ENCODE peak calls at places on chromosomes 3 and 15, in five cellular contexts. A is OCI-LY7, R is HCT116, U is fibroblast of lung, T is K562. G is an unnamed sample.

GRCh38 chr3:46539443-46540005 is 26.6 kb downstream of the LRRC2 start:
- DNase-seq in T (no peak), A (peak; percentile 62), R (no peak), U (no peak), G (no peak)

GRCh38 chr3:71294919-71295318 is 288.6 kb downstream of the FOXP1 start:
- DNase-seq in R (no peak), T (no peak), U (no peak), A (no peak), G (no peak)

GRCh38 chr3:33134026-33134625 is 20.3 kb downstream of the CRTAP start:
- DNase-seq in T (no peak), A (no peak), U (peak; percentile 72), R (no peak), G (no peak)

GRCh38 chr3:46845397-46845859 is 17.8 kb downstream of the MYL3 start:
- DNase-seq in U (peak; percentile 67), A (no peak), T (peak; percentile 41), R (no peak), G (no peak)

GRCh38 chr3:161395115-161395514 is 23.8 kb upstream of the SPTSSB start:
- DNase-seq in A (no peak), U (no peak), T (no peak), R (no peak), G (no peak)

GRCh38 chr15:99763827-99764226 is 30.6 kb upstream of the LYSMD4 start:
- DNase-seq in R (no peak), A (no peak), U (no peak), T (no peak), G (peak; percentile 31)

GRCh38 chr3:136817448-136817847 is 1.5 kb upstream of the SLC35G2 start:
- DNase-seq in A (no peak), U (peak; percentile 17), T (no peak), R (no peak), G (no peak)

GRCh38 chr15:94272251-94272898 is 41.0 kb downstream of the MCTP2 start:
- DNase-seq in A (peak; percentile 27), R (no peak), U (no peak), T (no peak), G (no peak)

GRCh38 chr3:11306815-11307589 is 34.8 kb downstream of the ATG7 start:
- DNase-seq in U (peak; percentile 71), T (no peak), A (no peak), R (no peak), G (no peak)

GRCh38 chr15:23687143-23687470 is at the start of gene NDN:
- DNase-seq in U (peak; percentile 63), A (no peak), T (peak; percentile 50), R (no peak), G (no peak)

GRCh38 chr15:94206463-94207167 is 24.7 kb upstream of the MCTP2 start:
- DNase-seq in T (no peak), A (no peak), U (peak; percentile 68), R (no peak), G (no peak)

GRCh38 chr3:134796313-134797079 is 1.4 kb downstream of the EPHB1 start:
- DNase-seq in U (peak; percentile 28), T (no peak), R (no peak), A (no peak), G (no peak)

GRCh38 chr3:128073807-128074206 is 21.6 kb downstream of the SEC61A1 start:
- DNase-seq in U (no peak), A (no peak), R (no peak), T (no peak), G (no peak)

GRCh38 chr3:125068265-125068664 is 12.5 kb upstream of the HEG1 start:
- DNase-seq in T (no peak), A (no peak), R (no peak), U (no peak), G (no peak)

GRCh38 chr3:134197681-134198261 is 52.9 kb downstream of the RYK start:
- DNase-seq in U (peak; percentile 74), R (peak; percentile 39), T (peak; percentile 53), A (peak; percentile 56), G (peak; percentile 72)

GRCh38 chr3:52406791-52407510 is 38.0 kb downstream of the SEMA3G start:
- DNase-seq in A (no peak), U (no peak), T (no peak), R (no peak), G (no peak)

GRCh38 chr3:17935217-17935616 is 192.8 kb upstream of the TBC1D5 start:
- DNase-seq in T (no peak), R (no peak), A (no peak), U (no peak), G (no peak)

GRCh38 chr3:117788086-117788485 is 1078.5 kb downstream of the TUSC7 start:
- DNase-seq in A (no peak), R (no peak), U (peak; percentile 95), T (no peak), G (peak; percentile 45)

GRCh38 chr15:46956456-46956855 is 760.8 kb upstream of the SEMA6D start:
- DNase-seq in T (no peak), R (no peak), A (no peak), U (no peak), G (no peak)
- H2AFZ ChIP-seq in T (no peak overlapping the region), R (no peak overlapping the region), A (no peak overlapping the region), U (no peak overlapping the region), G (no peak overlapping the region)

DNA sequence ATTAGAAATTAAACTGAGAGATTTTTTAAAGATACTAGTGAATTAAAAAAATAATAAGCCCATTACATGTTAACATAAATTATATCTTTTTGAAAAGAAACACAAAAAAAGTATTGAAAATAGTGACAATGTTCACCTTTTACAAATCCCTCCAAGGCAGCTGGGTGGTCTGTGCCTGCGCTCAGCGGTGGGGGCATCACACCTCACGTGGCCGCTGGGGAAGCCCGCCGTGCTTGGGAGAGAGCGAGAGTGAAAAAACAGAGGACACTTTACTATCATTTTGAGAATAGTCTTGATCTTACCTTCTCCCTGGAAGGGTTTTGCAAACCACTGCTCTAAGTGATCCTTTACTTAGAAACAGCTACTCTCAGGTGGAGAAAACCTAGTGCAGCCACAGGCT is 76.9 kb downstream of the CRTC3 start:
- DNase-seq in U (no peak), T (no peak), R (no peak), A (no peak), G (no peak)
- H3K36me3 ChIP-seq in U (peaks cover 5% of the 10 kb centered on the region), T (peaks cover 16% of the 10 kb centered on the region), R (no peaks in the 10 kb centered on the region), A (no peaks in the 10 kb centered on the region), G (no peaks in the 10 kb centered on the region)

GRCh38 chr15:29903785-29904464 is 81.7 kb upstream of the TJP1 start:
- DNase-seq in A (no peak), T (no peak), U (no peak), R (no peak), G (no peak)

GRCh38 chr15:29904731-29905417 is 82.6 kb upstream of the TJP1 start:
- DNase-seq in T (no peak), R (no peak), U (peak; percentile 34), A (no peak), G (no peak)

GRCh38 chr15:29896062-29896461 is 73.8 kb upstream of the TJP1 start:
- DNase-seq in U (no peak), T (no peak), R (no peak), A (no peak), G (no peak)

GRCh38 chr15:29900237-29901189 is 78.2 kb upstream of the TJP1 start:
- DNase-seq in A (no peak), U (no peak), T (no peak), R (no peak), G (no peak)
- H3K4me2 ChIP-seq in A (no peak overlapping the region), U (no peak overlapping the region), T (no peak overlapping the region), R (no peak overlapping the region), G (no peak overlapping the region)

DNA sequence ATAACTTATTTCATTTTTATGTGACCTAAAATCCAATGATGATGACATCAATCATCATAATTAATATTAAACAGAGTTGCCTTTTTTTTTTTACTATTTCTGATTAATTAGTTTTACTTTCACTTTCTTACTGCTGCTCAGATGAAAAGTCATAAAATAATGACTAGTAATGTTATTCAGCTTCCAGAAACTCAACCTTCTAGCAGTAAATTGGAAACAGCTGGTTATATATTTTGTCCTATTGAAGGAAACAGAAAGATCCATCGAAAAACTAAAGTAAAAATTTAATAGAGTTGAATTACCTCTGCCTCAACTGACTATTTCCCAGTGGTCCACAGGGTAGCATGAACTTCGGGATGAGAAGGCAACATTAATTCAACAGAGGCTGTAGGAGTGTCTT is 107.1 kb upstream of the PTX3 start:
- DNase-seq in T (no peak), R (no peak), A (no peak), U (no peak), G (no peak)
- H2AFZ ChIP-seq in T (no peak overlapping the region), R (no peak overlapping the region), A (no peak overlapping the region), U (no peak overlapping the region), G (no peak overlapping the region)

G was measured in Karpas-422.